ENCODE peak calls at places on chromosomes 5 and 9, in seven cellular contexts. T is hepatocyte, F is neural crest cell, B is cardiac muscle cell, W is NCI-H1930, O is mesothelial cell of epicardium, Q is lung. E is an unnamed sample.
A peak's percentile ranks its signal among the peaks of the same experiment; 100 is the strongest.

GRCh38 chr5:138946241-138946623 is 71.1 kb upstream of the LRRTM2 start:
- DNase-seq in T (no peak), F (no peak), B (no peak), W (no peak), O (no peak), Q (no peak), E (no peak)

GRCh38 chr5:14108170-14108996 is 34.8 kb upstream of the TRIO start:
- DNase-seq in T (peak; percentile 83), F (peak; percentile 33), B (peak; percentile 87), W (no peak), O (peak; percentile 49), Q (peak; percentile 53), E (peak; percentile 43)

GRCh38 chr9:132538071-132538470 is 44.3 kb upstream of the BARHL1 start:
- DNase-seq in T (no peak), F (no peak), B (no peak), W (no peak), O (no peak), Q (no peak), E (no peak)

GRCh38 chr5:81070561-81070960 is 110.4 kb downstream of the RASGRF2 start:
- DNase-seq in T (no peak), F (no peak), B (no peak), W (no peak), O (no peak), Q (no peak), E (no peak)

GRCh38 chr5:68252678-68253520 is 37.3 kb downstream of the PIK3R1 start:
- DNase-seq in T (peak; percentile 82), F (peak; percentile 48), B (peak; percentile 83), W (peak; percentile 2), O (no peak), Q (peak; percentile 58), E (peak; percentile 68)

GRCh38 chr9:1604942-1605560 is 410.1 kb upstream of the SMARCA2 start:
- DNase-seq in T (no peak), F (no peak), B (peak; percentile 62), W (peak; percentile 29), O (no peak), Q (no peak), E (peak; percentile 21)

GRCh38 chr9:14258840-14259239 is 55.1 kb downstream of the NFIB start:
- DNase-seq in T (no peak), F (no peak), B (peak; percentile 53), W (no peak), O (no peak), Q (no peak), E (no peak)

GRCh38 chr5:151708126-151708525 is 21.4 kb upstream of the SPARC start:
- DNase-seq in T (no peak), F (no peak), B (no peak), W (no peak), O (peak; percentile 9), Q (no peak), E (no peak)

GRCh38 chr5:6365977-6366590 is 12.3 kb downstream of the MED10 start:
- DNase-seq in T (no peak), F (no peak), B (no peak), W (no peak), O (no peak), Q (no peak), E (no peak)